ENCODE peak calls at places on chromosomes 2 and 18, in six cellular contexts. U is suprapubic skin, G is aorta, C is WERI-Rb-1, X is heart right ventricle, A is pancreas. O is an unnamed sample.

GRCh38 chr18:10912790-10913560 is 236.4 kb downstream of the PIEZO2 start:
- DNase-seq in U (no peak), G (no peak), C (no peak), X (peak), A (no peak), O (no peak)

GRCh38 chr2:70190413-70191243 is at the start of gene C2orf42:
- DNase-seq in U (peak), G (peak), C (peak), X (peak), A (peak), O (peak)

GRCh38 chr2:150255528-150255927 is 231.9 kb downstream of the RND3 start:
- DNase-seq in U (no peak), G (no peak), C (no peak), X (no peak), A (no peak), O (no peak)

GRCh38 chr2:168457177-168457905 is 1.3 kb downstream of the CERS6 start:
- DNase-seq in U (no peak), G (no peak), C (no peak), X (no peak), A (no peak), O (no peak)

GRCh38 chr2:241005569-241005968 is 7.2 kb downstream of the SNED1 start:
- DNase-seq in U (no peak), G (no peak), C (no peak), X (no peak), A (no peak), O (no peak)

GRCh38 chr2:216535454-216535995 is 36.9 kb downstream of the RPL37A start:
- DNase-seq in U (peak), G (peak), C (no peak), X (peak), A (no peak), O (peak)

GRCh38 chr2:201779996-201780673 is 598 bp downstream of the ALS2 start:
- DNase-seq in U (no peak), G (no peak), C (peak), X (no peak), A (no peak), O (no peak)

GRCh38 chr2:240602266-240603050 is 15.9 kb downstream of the CAPN10 start:
- DNase-seq in U (peak), G (peak), C (peak), X (no peak), A (peak), O (no peak)

GRCh38 chr2:127535422-127535901 is at the start of gene MYO7B:
- DNase-seq in U (no peak), G (no peak), C (no peak), X (no peak), A (peak), O (no peak)

GRCh38 chr2:53782681-53783080 is 4.1 kb downstream of the ASB3 start:
- DNase-seq in U (no peak), G (no peak), C (no peak), X (no peak), A (no peak), O (no peak)

GRCh38 chr2:146363731-146364130 is 1481.1 kb upstream of the ACVR2A start:
- DNase-seq in U (no peak), G (no peak), C (no peak), X (no peak), A (no peak), O (no peak)

GRCh38 chr18:12076424-12077140 is 17.1 kb upstream of the ANKRD62 start:
- DNase-seq in U (no peak), G (peak), C (no peak), X (no peak), A (no peak), O (peak)

GRCh38 chr2:83665154-83665553 is 793.9 kb downstream of the SUCLG1 start:
- DNase-seq in U (no peak), G (no peak), C (no peak), X (no peak), A (no peak), O (no peak)

GRCh38 chr2:234595829-234596228 is 98.9 kb upstream of the ARL4C start:
- DNase-seq in U (no peak), G (no peak), C (no peak), X (no peak), A (no peak), O (no peak)

GRCh38 chr2:9939587-9940485 is 11.7 kb upstream of the GRHL1 start:
- DNase-seq in U (no peak), G (no peak), C (no peak), X (no peak), A (no peak), O (peak)

GRCh38 chr2:176094307-176094706 is 1.8 kb downstream of the HOXD13 start:
- DNase-seq in U (no peak), G (no peak), C (no peak), X (no peak), A (no peak), O (peak)

GRCh38 chr18:80213173-80213572 is 34.1 kb downstream of the PARD6G start:
- DNase-seq in U (no peak), G (no peak), C (no peak), X (no peak), A (no peak), O (no peak)

GRCh38 chr2:215680605-215681598 is 245.0 kb upstream of the FN1 start:
- DNase-seq in U (no peak), G (no peak), C (no peak), X (no peak), A (no peak), O (no peak)

GRCh38 chr18:59079264-59079972 is 60.3 kb upstream of the SEC11C start:
- DNase-seq in U (no peak), G (no peak), C (peak), X (no peak), A (no peak), O (no peak)

GRCh38 chr18:56299740-56300139 is 338.7 kb downstream of the TXNL1 start:
- DNase-seq in U (no peak), G (no peak), C (no peak), X (no peak), A (no peak), O (no peak)

GRCh38 chr2:136106505-136106904 is 11.4 kb downstream of the CXCR4 start:
- DNase-seq in U (no peak), G (no peak), C (no peak), X (no peak), A (no peak), O (no peak)

GRCh38 chr2:134466141-134466540 is 212.3 kb downstream of the MGAT5 start:
- DNase-seq in U (no peak), G (no peak), C (peak), X (no peak), A (no peak), O (peak)

GRCh38 chr2:240339411-240340360 is 95.8 kb upstream of the GPC1 start:
- DNase-seq in U (peak), G (no peak), C (no peak), X (no peak), A (no peak), O (peak)

GRCh38 chr2:68925298-68925885 is 27.3 kb downstream of the GKN2 start:
- DNase-seq in U (no peak), G (no peak), C (peak), X (peak), A (no peak), O (peak)

GRCh38 chr2:219071189-219071816 is 10.6 kb upstream of the IHH start:
- DNase-seq in U (no peak), G (no peak), C (no peak), X (no peak), A (no peak), O (no peak)

GRCh38 chr2:18959952-18960717 is 370.8 kb upstream of the NT5C1B start:
- DNase-seq in U (no peak), G (no peak), C (no peak), X (no peak), A (no peak), O (no peak)

GRCh38 chr2:96315400-96316071 is 9.6 kb upstream of the ITPRIPL1 start:
- DNase-seq in U (no peak), G (no peak), C (no peak), X (no peak), A (no peak), O (no peak)

GRCh38 chr2:85840091-85840490 is 48.7 kb downstream of the ST3GAL5 start:
- DNase-seq in U (no peak), G (no peak), C (no peak), X (no peak), A (no peak), O (no peak)

GRCh38 chr2:240151477-240152031 is 11.1 kb upstream of the OTOS start:
- DNase-seq in U (no peak), G (peak), C (no peak), X (no peak), A (peak), O (no peak)

GRCh38 chr2:26182887-26183630 is 10.2 kb downstream of the GAREM2 start:
- DNase-seq in U (peak), G (no peak), C (no peak), X (no peak), A (no peak), O (no peak)

GRCh38 chr2:26185304-26185928 is 12.5 kb downstream of the GAREM2 start:
- DNase-seq in U (no peak), G (no peak), C (no peak), X (no peak), A (peak), O (peak)

GRCh38 chr2:26184555-26185303 is 11.8 kb downstream of the GAREM2 start:
- DNase-seq in U (peak), G (peak), C (no peak), X (peak), A (peak), O (peak)

GRCh38 chr2:26182441-26182840 is 9.6 kb downstream of the GAREM2 start:
- DNase-seq in U (no peak), G (no peak), C (no peak), X (no peak), A (no peak), O (no peak)

DNA sequence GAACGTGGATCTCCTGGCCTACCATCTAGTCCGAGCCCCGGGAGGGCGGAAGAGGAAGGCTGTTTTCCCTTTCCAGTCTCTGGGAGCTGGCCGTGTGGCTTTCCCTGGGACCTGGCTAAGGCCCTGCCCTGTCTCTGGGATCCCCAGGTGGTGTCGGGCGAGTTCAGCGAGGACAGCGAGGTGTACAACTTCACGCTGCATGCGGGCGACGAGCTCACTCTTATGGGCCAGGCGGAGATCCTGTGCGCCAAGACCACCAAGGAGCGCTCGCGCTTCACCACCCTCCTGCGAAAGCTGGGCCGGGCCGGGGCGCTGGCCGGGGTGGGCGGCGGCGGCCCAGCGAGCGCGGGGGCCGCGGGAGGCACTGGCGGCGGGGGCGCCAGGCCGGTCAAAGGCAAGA is 11.2 kb downstream of the GAREM2 start:
- DNase-seq in U (peak), G (no peak), C (no peak), X (no peak), A (no peak), O (peak)
- H3K4me3 ChIP-seq in U (peak), G (peak), C (no peak), X (no peak), A (peak), O (no peak)

GRCh38 chr2:46781468-46782189 is 134.0 kb downstream of the MCFD2 start:
- DNase-seq in U (no peak), G (no peak), C (no peak), X (no peak), A (no peak), O (peak)

GRCh38 chr2:46780411-46780800 is 135.2 kb downstream of the MCFD2 start:
- DNase-seq in U (no peak), G (peak), C (no peak), X (peak), A (no peak), O (no peak)

GRCh38 chr2:46779447-46779941 is 136.1 kb downstream of the MCFD2 start:
- DNase-seq in U (no peak), G (no peak), C (no peak), X (no peak), A (no peak), O (no peak)

GRCh38 chr2:46778516-46778915 is 137.1 kb downstream of the MCFD2 start:
- DNase-seq in U (no peak), G (no peak), C (no peak), X (no peak), A (no peak), O (peak)

DNA sequence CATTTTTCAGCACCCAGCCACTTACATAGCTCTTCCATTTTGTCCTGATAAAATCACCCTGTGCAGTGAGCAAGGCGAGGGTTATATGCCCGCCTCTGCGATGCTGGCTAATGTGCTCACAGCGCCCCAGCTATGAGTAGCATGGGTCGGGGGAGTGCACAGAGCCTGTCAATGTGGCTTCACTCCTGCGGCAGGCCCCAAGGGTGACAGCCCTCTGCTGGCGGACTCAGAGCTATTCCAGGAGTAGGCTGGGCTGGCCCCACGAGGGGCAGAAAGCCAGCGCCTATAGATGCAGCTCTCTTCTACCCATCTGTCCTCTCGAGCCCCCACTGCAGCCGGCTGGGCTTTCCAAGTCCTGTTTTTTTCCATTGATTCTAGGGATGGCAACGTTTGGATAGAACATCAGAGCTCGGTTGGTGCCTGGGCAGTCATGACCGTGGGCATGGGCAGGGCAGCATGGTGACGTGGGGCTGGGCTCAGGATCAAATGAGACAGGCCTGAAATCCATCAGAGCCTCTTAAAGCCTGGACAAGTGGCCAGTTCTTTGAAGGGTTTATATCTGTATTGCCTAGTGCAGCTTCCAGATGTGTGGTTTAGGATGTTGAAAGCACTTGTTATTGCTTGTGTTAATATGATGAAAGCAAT is 134.7 kb downstream of the MCFD2 start:
- DNase-seq in U (no peak), G (peak), C (peak), X (peak), A (no peak), O (peak)
- H3K27ac ChIP-seq in U (peak), G (no peak), C (no peak), X (peak), A (no peak), O (no peak)

GRCh38 chr2:229445501-229446294 is 174.6 kb upstream of the PID1 start:
- DNase-seq in U (peak), G (peak), C (no peak), X (peak), A (no peak), O (no peak)
- H3K4me3 ChIP-seq in U (no peak), G (no peak), C (no peak), X (no peak), A (no peak), O (no peak)

DNA sequence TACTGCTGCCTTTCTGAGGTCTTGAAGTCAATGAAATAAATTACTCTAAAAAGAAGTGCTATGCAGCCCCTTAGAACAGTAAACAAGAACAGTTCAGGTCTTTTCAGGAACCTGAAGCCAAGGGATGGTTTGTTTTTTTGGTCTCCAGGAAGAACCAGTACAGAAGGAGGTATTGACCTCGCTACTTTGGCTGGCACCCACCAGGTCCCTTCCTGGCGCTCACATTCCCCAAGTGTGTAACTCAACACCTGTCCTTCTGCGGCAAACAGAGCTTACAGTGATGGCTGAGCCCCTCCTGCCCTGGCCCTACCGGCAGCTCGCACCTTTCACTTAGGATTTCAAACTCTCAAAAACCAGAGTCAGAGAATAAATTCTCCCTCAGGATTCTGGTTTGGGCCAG is 51.9 kb downstream of the SETBP1 start:
- DNase-seq in U (no peak), G (no peak), C (no peak), X (no peak), A (peak), O (peak)
- H3K27ac ChIP-seq in U (peak), G (no peak), C (no peak), X (no peak), A (peak), O (no peak)

DNA sequence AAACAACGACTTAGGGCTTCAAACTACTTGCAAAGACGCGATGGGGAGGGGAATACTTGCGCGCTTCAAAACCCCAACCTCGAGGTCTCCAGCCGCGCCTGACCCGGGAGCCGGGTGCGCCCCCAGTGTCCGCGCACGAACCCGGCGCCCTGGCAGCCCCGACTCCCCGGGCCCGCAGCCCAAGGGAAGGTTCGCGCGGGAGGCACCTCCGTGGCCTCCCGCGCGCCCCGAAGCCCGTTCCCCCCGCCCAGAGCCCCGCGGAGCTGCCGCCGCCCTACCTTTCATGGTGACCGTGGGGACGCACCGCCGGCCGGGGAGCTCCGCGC is 308 bp downstream of the COLEC12 start:
- DNase-seq in U (no peak), G (no peak), C (no peak), X (no peak), A (no peak), O (peak)
- H3K4me3 ChIP-seq in U (peak), G (peak), C (peak), X (peak), A (peak), O (peak)

GRCh38 chr18:76491436-76491800 is 3.6 kb downstream of the ZNF516 start:
- DNase-seq in U (peak), G (peak), C (peak), X (peak), A (peak), O (peak)
- H3K27ac ChIP-seq in U (peak), G (no peak), C (peak), X (peak), A (peak), O (peak)

GRCh38 chr18:74489631-74490030 is 6.5 kb upstream of the CNDP2 start:
- DNase-seq in U (no peak), G (no peak), C (no peak), X (no peak), A (no peak), O (no peak)
- H3K4me3 ChIP-seq in U (no peak), G (no peak), C (no peak), X (no peak), A (no peak), O (no peak)